ENCODE peak calls at places on chromosomes 12 and 14, in ten cellular contexts. One of them, this sample, is unnamed.

GRCh38 chr12:131860472-131861260 is 32.5 kb downstream of the MMP17 start:
- ATAC-seq in body of pancreas: no peak
- ATAC-seq in right cardiac atrium: peak
- ATAC-seq in upper lobe of left lung: peak
- ATAC-seq in GM12878: peak
- ATAC-seq in GM23338: peak
- ATAC-seq in PC-3: peak
- ATAC-seq in heart right ventricle: peak
- ATAC-seq in K562: peak
- ATAC-seq in IMR-90: peak
- ATAC-seq in this sample: peak

GRCh38 chr14:63508033-63508432 is 35.1 kb downstream of the PPP2R5E start:
- ATAC-seq in K562: peak
- ATAC-seq in right cardiac atrium: no peak
- ATAC-seq in GM23338: peak
- ATAC-seq in PC-3: no peak
- ATAC-seq in IMR-90: no peak
- ATAC-seq in body of pancreas: no peak
- ATAC-seq in upper lobe of left lung: peak
- ATAC-seq in GM12878: no peak
- ATAC-seq in heart right ventricle: no peak
- ATAC-seq in this sample: no peak

GRCh38 chr14:46663382-46663781 is 11.8 kb upstream of the RPL10L start:
- ATAC-seq in IMR-90: no peak
- ATAC-seq in PC-3: no peak
- ATAC-seq in right cardiac atrium: no peak
- ATAC-seq in GM23338: no peak
- ATAC-seq in K562: no peak
- ATAC-seq in GM12878: no peak
- ATAC-seq in heart right ventricle: no peak
- ATAC-seq in body of pancreas: no peak
- ATAC-seq in upper lobe of left lung: no peak
- ATAC-seq in this sample: no peak

GRCh38 chr14:59582161-59582560 is 5.5 kb upstream of the CCDC175 start:
- ATAC-seq in IMR-90: no peak
- ATAC-seq in heart right ventricle: no peak
- ATAC-seq in GM12878: no peak
- ATAC-seq in right cardiac atrium: no peak
- ATAC-seq in PC-3: no peak
- ATAC-seq in GM23338: no peak
- ATAC-seq in upper lobe of left lung: no peak
- ATAC-seq in body of pancreas: no peak
- ATAC-seq in K562: no peak
- ATAC-seq in this sample: no peak

GRCh38 chr14:53027562-53027961 is 76.7 kb upstream of the FERMT2 start:
- ATAC-seq in GM23338: no peak
- ATAC-seq in body of pancreas: no peak
- ATAC-seq in right cardiac atrium: no peak
- ATAC-seq in GM12878: no peak
- ATAC-seq in upper lobe of left lung: no peak
- ATAC-seq in IMR-90: no peak
- ATAC-seq in PC-3: no peak
- ATAC-seq in K562: no peak
- ATAC-seq in heart right ventricle: no peak
- ATAC-seq in this sample: no peak

GRCh38 chr12:93025145-93026103 is 96.3 kb upstream of the EEA1 start:
- ATAC-seq in GM23338: peak
- ATAC-seq in upper lobe of left lung: no peak
- ATAC-seq in IMR-90: peak
- ATAC-seq in K562: peak
- ATAC-seq in right cardiac atrium: peak
- ATAC-seq in body of pancreas: peak
- ATAC-seq in PC-3: peak
- ATAC-seq in GM12878: peak
- ATAC-seq in heart right ventricle: peak
- ATAC-seq in this sample: no peak

GRCh38 chr14:99035712-99036593 is 236.0 kb downstream of the BCL11B start:
- ATAC-seq in right cardiac atrium: peak
- ATAC-seq in PC-3: peak
- ATAC-seq in GM12878: no peak
- ATAC-seq in body of pancreas: peak
- ATAC-seq in GM23338: peak
- ATAC-seq in heart right ventricle: peak
- ATAC-seq in upper lobe of left lung: peak
- ATAC-seq in K562: no peak
- ATAC-seq in IMR-90: peak
- ATAC-seq in this sample: peak

GRCh38 chr12:57229041-57229633 is 374 bp upstream of the SHMT2 start:
- ATAC-seq in body of pancreas: no peak
- ATAC-seq in PC-3: no peak
- ATAC-seq in heart right ventricle: no peak
- ATAC-seq in right cardiac atrium: no peak
- ATAC-seq in GM12878: peak
- ATAC-seq in upper lobe of left lung: no peak
- ATAC-seq in GM23338: no peak
- ATAC-seq in IMR-90: no peak
- ATAC-seq in K562: no peak
- ATAC-seq in this sample: no peak

GRCh38 chr14:22691171-22691570 is 47.0 kb upstream of the OR6J1 start:
- ATAC-seq in IMR-90: peak
- ATAC-seq in K562: no peak
- ATAC-seq in GM12878: no peak
- ATAC-seq in heart right ventricle: no peak
- ATAC-seq in body of pancreas: no peak
- ATAC-seq in upper lobe of left lung: no peak
- ATAC-seq in right cardiac atrium: no peak
- ATAC-seq in PC-3: no peak
- ATAC-seq in GM23338: no peak
- ATAC-seq in this sample: no peak

GRCh38 chr14:59254146-59254910 is 65.9 kb downstream of the DAAM1 start:
- ATAC-seq in right cardiac atrium: peak
- ATAC-seq in heart right ventricle: peak
- ATAC-seq in K562: peak
- ATAC-seq in upper lobe of left lung: no peak
- ATAC-seq in PC-3: peak
- ATAC-seq in GM23338: peak
- ATAC-seq in body of pancreas: peak
- ATAC-seq in GM12878: peak
- ATAC-seq in IMR-90: peak
- ATAC-seq in this sample: peak

GRCh38 chr12:5489760-5490432 is 58.0 kb downstream of the NTF3 start:
- ATAC-seq in PC-3: no peak
- ATAC-seq in GM23338: no peak
- ATAC-seq in upper lobe of left lung: no peak
- ATAC-seq in IMR-90: no peak
- ATAC-seq in right cardiac atrium: peak
- ATAC-seq in K562: no peak
- ATAC-seq in body of pancreas: no peak
- ATAC-seq in heart right ventricle: peak
- ATAC-seq in GM12878: no peak
- ATAC-seq in this sample: no peak

GRCh38 chr12:26786491-26787124 is 46.4 kb downstream of the ITPR2 start:
- ATAC-seq in IMR-90: no peak
- ATAC-seq in body of pancreas: no peak
- ATAC-seq in GM12878: no peak
- ATAC-seq in heart right ventricle: peak
- ATAC-seq in GM23338: no peak
- ATAC-seq in PC-3: no peak
- ATAC-seq in upper lobe of left lung: no peak
- ATAC-seq in right cardiac atrium: peak
- ATAC-seq in K562: no peak
- ATAC-seq in this sample: peak
- H3K4me3 ChIP-seq in IMR-90: no peak
- H3K4me3 ChIP-seq in body of pancreas: no peak
- H3K4me3 ChIP-seq in GM12878: no peak
- H3K4me3 ChIP-seq in heart right ventricle: no peak
- H3K4me3 ChIP-seq in GM23338: no peak
- H3K4me3 ChIP-seq in PC-3: no peak
- H3K4me3 ChIP-seq in upper lobe of left lung: no peak
- H3K4me3 ChIP-seq in right cardiac atrium: no peak
- H3K4me3 ChIP-seq in K562: no peak
- H3K4me3 ChIP-seq in this sample: no peak

DNA sequence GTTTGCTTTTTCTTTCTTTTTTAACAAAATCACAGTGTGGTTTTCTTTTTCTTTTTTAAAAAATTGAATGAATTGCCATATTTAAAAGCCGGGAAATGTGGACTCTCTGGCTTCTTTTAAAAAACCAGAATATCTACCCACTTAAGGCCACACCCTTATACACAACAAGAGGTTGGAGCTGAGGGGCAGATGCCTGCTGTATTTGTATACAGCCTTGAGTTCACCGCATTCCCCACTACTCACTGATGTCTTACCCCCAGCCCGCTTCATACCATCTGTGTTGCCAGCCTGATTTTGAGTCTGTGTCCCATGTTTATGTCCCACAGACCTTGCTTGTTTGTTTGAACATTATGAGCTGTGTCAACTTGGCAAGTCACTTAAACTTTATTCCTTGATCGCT is 14.3 kb downstream of the JDP2 start:
- ATAC-seq in GM23338: no peak
- ATAC-seq in K562: peak
- ATAC-seq in upper lobe of left lung: no peak
- ATAC-seq in body of pancreas: no peak
- ATAC-seq in heart right ventricle: no peak
- ATAC-seq in IMR-90: no peak
- ATAC-seq in PC-3: no peak
- ATAC-seq in right cardiac atrium: no peak
- ATAC-seq in GM12878: no peak
- ATAC-seq in this sample: no peak
- H3K4me3 ChIP-seq in GM23338: no peak
- H3K4me3 ChIP-seq in K562: no peak
- H3K4me3 ChIP-seq in upper lobe of left lung: no peak
- H3K4me3 ChIP-seq in body of pancreas: no peak
- H3K4me3 ChIP-seq in heart right ventricle: no peak
- H3K4me3 ChIP-seq in IMR-90: no peak
- H3K4me3 ChIP-seq in PC-3: no peak
- H3K4me3 ChIP-seq in right cardiac atrium: no peak
- H3K4me3 ChIP-seq in GM12878: no peak
- H3K4me3 ChIP-seq in this sample: no peak

GRCh38 chr14:91369628-91370445 is 47.8 kb downstream of the CCDC88C start:
- ATAC-seq in upper lobe of left lung: peak
- ATAC-seq in body of pancreas: peak
- ATAC-seq in PC-3: peak
- ATAC-seq in IMR-90: no peak
- ATAC-seq in right cardiac atrium: peak
- ATAC-seq in GM23338: no peak
- ATAC-seq in K562: no peak
- ATAC-seq in GM12878: no peak
- ATAC-seq in heart right ventricle: no peak
- ATAC-seq in this sample: no peak
- H3K4me3 ChIP-seq in upper lobe of left lung: peak
- H3K4me3 ChIP-seq in body of pancreas: no peak
- H3K4me3 ChIP-seq in PC-3: no peak
- H3K4me3 ChIP-seq in IMR-90: no peak
- H3K4me3 ChIP-seq in right cardiac atrium: no peak
- H3K4me3 ChIP-seq in GM23338: no peak
- H3K4me3 ChIP-seq in K562: no peak
- H3K4me3 ChIP-seq in GM12878: peak
- H3K4me3 ChIP-seq in heart right ventricle: no peak
- H3K4me3 ChIP-seq in this sample: no peak

DNA sequence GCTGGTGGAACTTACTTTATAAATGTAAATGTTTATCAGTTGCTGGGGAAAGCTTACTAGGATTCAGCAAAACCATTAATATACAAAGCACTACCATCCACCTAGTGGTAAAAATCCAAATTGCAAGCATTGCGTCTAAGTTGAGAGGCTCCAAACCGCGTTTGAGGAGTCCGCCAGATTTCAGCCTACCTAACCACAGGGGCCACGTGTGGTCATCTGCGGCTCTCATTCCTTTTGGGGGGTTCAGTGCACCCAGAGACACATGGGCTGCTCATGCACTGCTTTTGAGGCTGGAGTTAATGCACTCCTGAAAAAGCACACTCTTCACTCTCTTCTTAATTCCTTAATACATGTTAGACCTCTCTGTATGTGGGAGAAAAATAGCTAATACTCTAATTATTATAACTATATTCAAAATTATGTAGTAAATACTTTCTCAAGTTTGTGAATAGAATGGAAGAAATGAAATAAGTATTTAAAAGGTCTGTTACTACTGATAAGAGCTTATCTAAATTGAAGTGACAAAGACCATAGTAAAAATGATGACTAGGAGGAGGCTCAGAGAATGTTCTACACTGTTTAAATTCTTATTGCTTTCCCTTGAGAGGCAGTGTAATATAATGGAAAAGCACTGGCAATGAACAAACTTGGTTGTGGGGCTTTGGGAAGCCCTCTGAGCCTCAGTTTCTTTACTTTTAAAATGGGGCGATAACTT is 41.4 kb upstream of the MANSC4 start:
- ATAC-seq in K562: peak
- ATAC-seq in right cardiac atrium: peak
- ATAC-seq in IMR-90: peak
- ATAC-seq in upper lobe of left lung: no peak
- ATAC-seq in GM23338: peak
- ATAC-seq in body of pancreas: peak
- ATAC-seq in heart right ventricle: peak
- ATAC-seq in GM12878: peak
- ATAC-seq in PC-3: peak
- ATAC-seq in this sample: peak
- H3K4me3 ChIP-seq in K562: no peak
- H3K4me3 ChIP-seq in right cardiac atrium: no peak
- H3K4me3 ChIP-seq in IMR-90: no peak
- H3K4me3 ChIP-seq in upper lobe of left lung: no peak
- H3K4me3 ChIP-seq in GM23338: no peak
- H3K4me3 ChIP-seq in body of pancreas: no peak
- H3K4me3 ChIP-seq in heart right ventricle: no peak
- H3K4me3 ChIP-seq in GM12878: no peak
- H3K4me3 ChIP-seq in PC-3: peak
- H3K4me3 ChIP-seq in this sample: no peak

This sample was measured in gastroesophageal sphincter.